ENCODE peak calls at places on chromosomes 3 and 15, in five cellular contexts. C is GM10248, X is astrocyte, Y is GM12864, G is astrocyte of the cerebellum. S is an unnamed sample.

GRCh38 chr15:88982946-88983342 is 69.8 kb upstream of the MFGE8 start:
- DNase-seq in C (no peak), X (no peak), Y (no peak), G (no peak), S (no peak)

GRCh38 chr15:101474983-101475382 is 14.5 kb downstream of the PCSK6 start:
- DNase-seq in C (no peak), X (no peak), Y (no peak), G (no peak), S (no peak)

GRCh38 chr3:148319161-148319915 is 378.4 kb upstream of the AGTR1 start:
- DNase-seq in C (peak; percentile 24), X (peak; percentile 81), Y (peak; percentile 84), G (peak; percentile 32), S (peak; percentile 24)

GRCh38 chr15:73518180-73518862 is 75.4 kb downstream of the REC114 start:
- DNase-seq in C (no peak), X (no peak), Y (no peak), G (no peak), S (no peak)

GRCh38 chr3:26280517-26280916 is 342.1 kb upstream of the LRRC3B start:
- DNase-seq in C (no peak), X (no peak), Y (no peak), G (no peak), S (no peak)

GRCh38 chr15:70923311-70924080 is 30.9 kb downstream of the LRRC49 start:
- DNase-seq in C (no peak), X (no peak), Y (no peak), G (no peak), S (no peak)

GRCh38 chr3:190003730-190004129 is 117.0 kb downstream of the P3H2 start:
- DNase-seq in C (no peak), X (peak; percentile 95), Y (no peak), G (peak; percentile 57), S (no peak)

GRCh38 chr3:177751770-177752169 is 554.5 kb upstream of the TBL1XR1 start:
- DNase-seq in C (no peak), X (no peak), Y (peak; percentile 25), G (no peak), S (no peak)

GRCh38 chr3:8968375-8968882 is 5.2 kb upstream of the RAD18 start:
- DNase-seq in C (no peak), X (no peak), Y (no peak), G (no peak), S (no peak)

GRCh38 chr3:98777286-98777685 is 14.1 kb downstream of the ST3GAL6 start:
- DNase-seq in C (no peak), X (no peak), Y (no peak), G (no peak), S (no peak)

GRCh38 chr15:76270876-76271275 is 40.4 kb downstream of the ETFA start:
- DNase-seq in C (no peak), X (no peak), Y (no peak), G (no peak), S (no peak)

GRCh38 chr15:50248994-50249586 is 16.4 kb downstream of the HDC start:
- DNase-seq in C (no peak), X (peak; percentile 15), Y (no peak), G (no peak), S (no peak)

GRCh38 chr3:17632401-17633100 is 109.9 kb downstream of the TBC1D5 start:
- DNase-seq in C (no peak), X (peak; percentile 82), Y (no peak), G (peak; percentile 28), S (no peak)

GRCh38 chr3:65019412-65020093 is 331.8 kb upstream of the ADAMTS9 start:
- DNase-seq in C (no peak), X (peak; percentile 77), Y (no peak), G (no peak), S (no peak)

GRCh38 chr15:40772014-40772413 is 2.2 kb downstream of the C15orf62 start:
- DNase-seq in C (no peak), X (no peak), Y (no peak), G (no peak), S (no peak)

GRCh38 chr3:126393563-126393962 is 1.1 kb upstream of the CFAP100 start:
- DNase-seq in C (no peak), X (no peak), Y (no peak), G (no peak), S (no peak)

GRCh38 chr3:137687181-137687880 is 76.8 kb upstream of the SOX14 start:
- DNase-seq in C (no peak), X (no peak), Y (no peak), G (no peak), S (no peak)

GRCh38 chr3:159144891-159145290 is 343.0 kb downstream of the MFSD1 start:
- DNase-seq in C (no peak), X (no peak), Y (no peak), G (no peak), S (no peak)

GRCh38 chr3:19947549-19948071 is 713 bp downstream of the RAB5A start:
- DNase-seq in C (peak; percentile 34), X (peak; percentile 25), Y (no peak), G (no peak), S (peak; percentile 39)

GRCh38 chr3:126360046-126360713 is 3.0 kb upstream of the KLF15 start:
- DNase-seq in C (no peak), X (no peak), Y (no peak), G (no peak), S (no peak)

GRCh38 chr3:17023006-17023664 is 138.4 kb downstream of the PLCL2 start:
- DNase-seq in C (peak; percentile 32), X (peak; percentile 8), Y (peak; percentile 42), G (no peak), S (peak; percentile 21)

GRCh38 chr3:31945738-31946052 is 35.4 kb downstream of the OSBPL10 start:
- DNase-seq in C (no peak), X (peak; percentile 46), Y (no peak), G (no peak), S (no peak)

GRCh38 chr3:58008140-58009025 is at the start of gene FLNB:
- DNase-seq in C (peak; percentile 98), X (no peak), Y (no peak), G (no peak), S (peak; percentile 97)

GRCh38 chr3:131903988-131904415 is 130.8 kb downstream of the CPNE4 start:
- DNase-seq in C (no peak), X (peak; percentile 99), Y (no peak), G (peak; percentile 90), S (no peak)

GRCh38 chr3:67630666-67631362 is 23.6 kb downstream of the SUCLG2 start:
- DNase-seq in C (no peak), X (no peak), Y (no peak), G (no peak), S (no peak)

GRCh38 chr3:125206934-125207333 is 5.6 kb downstream of the SLC12A8 start:
- DNase-seq in C (no peak), X (no peak), Y (no peak), G (no peak), S (no peak)

GRCh38 chr3:125203731-125204130 is 8.8 kb downstream of the SLC12A8 start:
- DNase-seq in C (no peak), X (no peak), Y (no peak), G (no peak), S (no peak)

GRCh38 chr3:125200731-125201139 is 11.8 kb downstream of the SLC12A8 start:
- DNase-seq in C (peak; percentile 71), X (no peak), Y (peak; percentile 58), G (no peak), S (peak; percentile 66)

GRCh38 chr3:125207507-125207906 is 5.0 kb downstream of the SLC12A8 start:
- DNase-seq in C (no peak), X (no peak), Y (no peak), G (no peak), S (no peak)

DNA sequence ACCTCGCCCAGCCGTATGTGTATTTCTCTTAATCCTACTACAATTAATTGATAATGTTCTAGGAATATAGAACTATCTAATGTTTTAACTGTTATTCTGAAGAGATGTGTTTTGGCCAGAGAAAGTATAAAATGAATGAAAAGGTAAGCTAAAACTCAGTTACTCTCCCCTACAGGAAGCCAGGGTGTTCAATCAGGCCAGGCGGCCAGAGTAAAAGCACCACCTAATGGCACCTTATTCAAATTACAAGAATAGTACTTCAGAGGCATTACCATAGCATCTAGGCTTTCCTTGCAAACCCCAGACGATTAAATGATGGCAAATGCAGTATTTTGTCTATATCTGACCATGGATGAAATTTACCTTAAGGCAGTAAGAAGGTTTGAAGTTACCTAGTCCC is 10.4 kb downstream of the SLC12A8 start:
- DNase-seq in C (peak; percentile 58), X (no peak), Y (peak; percentile 51), G (no peak), S (peak; percentile 57)
- TF ChIP-seq CTCF in C (peak; percentile 21), X (no peak), Y (peak; percentile 54), G (peak; percentile 17), S (peak; percentile 52)

GRCh38 chr15:82850242-82850591 is 40.8 kb downstream of the WHAMM start:
- DNase-seq in C (no peak), X (no peak), Y (no peak), G (no peak), S (no peak)

GRCh38 chr15:82848201-82848993 is 39.0 kb downstream of the WHAMM start:
- DNase-seq in C (no peak), X (no peak), Y (no peak), G (no peak), S (no peak)

GRCh38 chr15:82851331-82851850 is 42.0 kb downstream of the WHAMM start:
- DNase-seq in C (no peak), X (no peak), Y (no peak), G (no peak), S (no peak)

GRCh38 chr15:82850731-82851130 is 41.3 kb downstream of the WHAMM start:
- DNase-seq in C (no peak), X (no peak), Y (no peak), G (no peak), S (no peak)

GRCh38 chr15:82849556-82850241 is 40.3 kb downstream of the WHAMM start:
- DNase-seq in C (peak; percentile 78), X (peak; percentile 74), Y (peak; percentile 49), G (peak; percentile 62), S (peak; percentile 66)
- TF ChIP-seq CTCF in C (peak; percentile 70), X (peak; percentile 65), Y (peak; percentile 77), G (peak; percentile 76), S (peak; percentile 70)

GRCh38 chr3:112560330-112560729 is 1.4 kb downstream of the ATG3 start:
- DNase-seq in C (no peak), X (no peak), Y (no peak), G (no peak), S (no peak)

GRCh38 chr3:112557980-112558379 is 3.8 kb downstream of the ATG3 start:
- DNase-seq in C (no peak), X (no peak), Y (no peak), G (no peak), S (no peak)

GRCh38 chr3:112561085-112561692 is 573 bp downstream of the ATG3 start:
- DNase-seq in C (peak; percentile 74), X (peak; percentile 82), Y (peak; percentile 29), G (peak; percentile 72), S (peak; percentile 75)

GRCh38 chr3:112561693-112562529 is at the start of the genes ATG3 and SLC35A5:
- DNase-seq in C (peak; percentile 94), X (peak; percentile 96), Y (peak; percentile 94), G (peak; percentile 93), S (peak; percentile 93)
- TF ChIP-seq CTCF in C (no peak), X (no peak), Y (no peak), G (no peak), S (no peak)

DNA sequence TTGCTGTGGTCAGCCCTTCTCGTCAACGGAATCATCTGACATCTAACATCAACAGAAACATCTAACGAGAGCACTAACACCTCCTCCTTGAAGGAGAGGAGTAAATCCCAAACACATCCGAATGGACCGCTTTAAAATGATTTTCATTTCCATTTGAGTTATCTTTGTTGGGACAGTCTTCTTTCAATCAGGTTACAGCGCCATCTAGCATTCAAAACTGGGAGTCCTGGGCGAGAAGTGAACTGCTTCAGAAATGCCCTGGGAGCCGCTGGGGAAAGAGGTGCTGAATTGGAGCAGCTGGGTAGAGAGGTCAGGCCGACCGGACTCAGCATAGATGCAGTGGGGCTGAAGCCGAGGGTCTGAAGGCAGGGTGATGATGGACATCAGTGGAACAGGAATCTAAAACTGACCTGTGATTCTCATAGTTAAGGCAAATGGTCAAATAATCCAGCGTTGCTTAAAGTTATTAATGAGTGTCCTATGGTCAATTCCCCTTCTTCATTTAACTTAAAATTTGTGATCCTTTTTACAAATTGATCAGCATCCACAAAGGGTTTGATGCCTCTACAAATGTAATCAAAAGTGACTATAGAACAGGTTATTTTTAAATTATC is 170.0 kb upstream of the NDN start:
- DNase-seq in C (no peak), X (no peak), Y (no peak), G (peak; percentile 3), S (no peak)
- TF ChIP-seq CTCF in C (no peak), X (peak; percentile 51), Y (no peak), G (peak; percentile 44), S (no peak)